ENCODE peak calls at places on chromosome 3, in seven cellular contexts. A is uterus, B is DND-41, G is sigmoid colon, H is kidney epithelial cell, N is M059J, R is A549. W is an unnamed sample.

GRCh38 chr3:131250466-131250865 is 131.1 kb upstream of the NUDT16 start:
- DNase-seq in A (no peak), B (no peak), G (no peak), H (no peak), N (no peak), R (no peak), W (no peak)

GRCh38 chr3:100072328-100073048 is 41.8 kb downstream of the FILIP1L start:
- DNase-seq in A (no peak), B (peak), G (no peak), H (no peak), N (peak), R (no peak), W (no peak)

GRCh38 chr3:108085821-108086350 is 4.9 kb downstream of the CD47 start:
- DNase-seq in A (no peak), B (no peak), G (no peak), H (no peak), N (peak), R (no peak), W (no peak)

GRCh38 chr3:195715134-195715533 is 5.6 kb upstream of the MUC20 start:
- DNase-seq in A (no peak), B (no peak), G (no peak), H (no peak), N (no peak), R (no peak), W (no peak)

GRCh38 chr3:108728934-108729333 is 28.3 kb downstream of the RETNLB start:
- DNase-seq in A (no peak), B (no peak), G (no peak), H (no peak), N (no peak), R (no peak), W (no peak)

GRCh38 chr3:171306631-171307030 is 153.6 kb downstream of the TNIK start:
- DNase-seq in A (peak), B (no peak), G (peak), H (peak), N (peak), R (no peak), W (peak)

GRCh38 chr3:50487181-50487580 is 16.3 kb downstream of the CACNA2D2 start:
- DNase-seq in A (no peak), B (no peak), G (no peak), H (no peak), N (no peak), R (peak), W (no peak)

GRCh38 chr3:117200962-117201361 is 491.4 kb downstream of the TUSC7 start:
- DNase-seq in A (no peak), B (no peak), G (no peak), H (no peak), N (no peak), R (no peak), W (no peak)

GRCh38 chr3:73214846-73215245 is 153.4 kb downstream of the EBLN2 start:
- DNase-seq in A (no peak), B (no peak), G (no peak), H (no peak), N (no peak), R (no peak), W (no peak)

GRCh38 chr3:133592843-133593242 is 19.4 kb downstream of the CDV3 start:
- DNase-seq in A (no peak), B (no peak), G (no peak), H (no peak), N (no peak), R (no peak), W (no peak)

GRCh38 chr3:150372320-150373118 is 35.6 kb upstream of the TSC22D2 start:
- DNase-seq in A (no peak), B (no peak), G (no peak), H (no peak), N (peak), R (peak), W (no peak)

GRCh38 chr3:12175844-12176453 is 17.2 kb upstream of the TIMP4 start:
- DNase-seq in A (peak), B (peak), G (peak), H (no peak), N (peak), R (peak), W (peak)

GRCh38 chr3:190366145-190366544 is 21.8 kb upstream of the CLDN16 start:
- DNase-seq in A (no peak), B (no peak), G (no peak), H (no peak), N (peak), R (no peak), W (no peak)

GRCh38 chr3:127089487-127090145 is 103.3 kb upstream of the PRR23E start:
- DNase-seq in A (no peak), B (no peak), G (no peak), H (no peak), N (no peak), R (no peak), W (no peak)

GRCh38 chr3:30372837-30373236 is 233.6 kb upstream of the TGFBR2 start:
- DNase-seq in A (no peak), B (no peak), G (no peak), H (no peak), N (no peak), R (no peak), W (no peak)

GRCh38 chr3:112038863-112039262 is 4.3 kb downstream of the TMPRSS7 start:
- DNase-seq in A (no peak), B (no peak), G (no peak), H (no peak), N (peak), R (no peak), W (no peak)

GRCh38 chr3:8239718-8240698 is 261.6 kb upstream of the LMCD1 start:
- DNase-seq in A (no peak), B (peak), G (no peak), H (no peak), N (peak), R (peak), W (no peak)

GRCh38 chr3:135310317-135310716 is 515.3 kb downstream of the EPHB1 start:
- DNase-seq in A (no peak), B (no peak), G (no peak), H (no peak), N (peak), R (no peak), W (no peak)

GRCh38 chr3:193665370-193665989 is 72.5 kb downstream of the OPA1 start:
- DNase-seq in A (no peak), B (no peak), G (no peak), H (peak), N (peak), R (no peak), W (no peak)

GRCh38 chr3:100158877-100159563 is 44.7 kb upstream of the FILIP1L start:
- DNase-seq in A (no peak), B (no peak), G (no peak), H (no peak), N (peak), R (no peak), W (no peak)

W was measured in lung.